ENCODE peak calls at places on chromosomes 13 and 19, in seven cellular contexts. U, J, Z, M, I, Q and H are unnamed samples.

GRCh38 chr13:45280751-45281634 is 60.0 kb downstream of the TPT1 start:
- DNase-seq in U (peak; percentile 84), I (peak; percentile 65), J (peak; percentile 54), Z (peak; percentile 68), Q (peak; percentile 53), M (peak; percentile 70), H (peak; percentile 74)

GRCh38 chr13:25046985-25047660 is 48.8 kb upstream of the PABPC3 start:
- DNase-seq in Q (no peak), J (peak; percentile 0), I (peak; percentile 71), U (peak; percentile 8), M (peak; percentile 3), Z (no peak), H (peak; percentile 12)

GRCh38 chr19:48342841-48343540 is 17.6 kb downstream of the EMP3 start:
- DNase-seq in I (no peak), Q (no peak), M (peak; percentile 77), U (peak; percentile 56), Z (peak; percentile 95), J (no peak), H (peak; percentile 46)

GRCh38 chr13:45474584-45475454 is 10.1 kb downstream of the COG3 start:
- DNase-seq in Q (no peak), J (no peak), U (no peak), M (no peak), I (no peak), Z (no peak), H (no peak)

GRCh38 chr13:30968734-30969335 is 36.4 kb downstream of the TEX26 start:
- DNase-seq in Q (no peak), J (no peak), Z (no peak), M (no peak), U (peak; percentile 59), I (no peak), H (peak; percentile 86)

GRCh38 chr19:38046254-38047047 is 139.4 kb downstream of the SIPA1L3 start:
- DNase-seq in I (no peak), Q (no peak), J (no peak), M (no peak), Z (no peak), U (no peak), H (no peak)

GRCh38 chr19:18401580-18402112 is 4.2 kb upstream of the LRRC25 start:
- DNase-seq in Z (peak; percentile 98), Q (peak; percentile 66), U (peak; percentile 71), M (peak; percentile 62), I (no peak), J (no peak), H (peak; percentile 82)

GRCh38 chr19:32719611-32720059 is at the start of gene TDRD12:
- DNase-seq in Q (no peak), Z (no peak), J (no peak), I (no peak), M (no peak), U (no peak), H (no peak)

GRCh38 chr19:7417671-7418324 is 69.1 kb downstream of the ARHGEF18 start:
- DNase-seq in U (peak; percentile 36), I (no peak), J (no peak), Z (no peak), Q (no peak), M (peak; percentile 26), H (peak; percentile 31)

GRCh38 chr13:112733661-112734379 is 44.0 kb downstream of the ATP11A start:
- DNase-seq in U (no peak), M (no peak), Z (no peak), I (peak; percentile 45), J (no peak), Q (no peak), H (no peak)

GRCh38 chr13:97224544-97225324 is 2.6 kb downstream of the MBNL2 start:
- DNase-seq in M (peak; percentile 69), I (no peak), J (no peak), Z (no peak), Q (no peak), U (peak; percentile 76), H (peak; percentile 68)

GRCh38 chr13:40152145-40152544 is 496.7 kb downstream of the COG6 start:
- DNase-seq in U (peak; percentile 94), Z (no peak), I (no peak), M (peak; percentile 87), Q (peak; percentile 13), J (peak; percentile 13), H (peak; percentile 80)

GRCh38 chr13:20943519-20944012 is 41.0 kb upstream of the XPO4 start:
- DNase-seq in U (peak; percentile 96), Q (peak; percentile 88), M (peak; percentile 95), J (peak; percentile 94), I (peak; percentile 81), Z (peak; percentile 97), H (peak; percentile 98)

GRCh38 chr19:42130254-42130573 is 2.0 kb downstream of the POU2F2 start:
- DNase-seq in M (no peak), Z (no peak), J (no peak), U (no peak), Q (no peak), I (no peak), H (no peak)

GRCh38 chr13:75633285-75633684 is 2.8 kb upstream of the LMO7 start:
- DNase-seq in I (no peak), M (peak; percentile 85), J (peak; percentile 72), U (peak; percentile 87), Q (no peak), Z (no peak), H (peak; percentile 98)

GRCh38 chr19:6501740-6502648 is at the start of gene TUBB4A:
- DNase-seq in Z (peak; percentile 32), Q (peak; percentile 11), I (peak; percentile 63), M (no peak), U (no peak), J (no peak), H (no peak)

GRCh38 chr19:46239193-46239767 is 9.7 kb downstream of the IGFL1 start:
- DNase-seq in U (no peak), M (no peak), I (peak; percentile 53), Z (no peak), Q (no peak), J (no peak), H (no peak)
- TF ChIP-seq CTCF in U (no peak), M (no peak), I (no peak), Z (no peak), Q (no peak), J (no peak), H (no peak)

DNA sequence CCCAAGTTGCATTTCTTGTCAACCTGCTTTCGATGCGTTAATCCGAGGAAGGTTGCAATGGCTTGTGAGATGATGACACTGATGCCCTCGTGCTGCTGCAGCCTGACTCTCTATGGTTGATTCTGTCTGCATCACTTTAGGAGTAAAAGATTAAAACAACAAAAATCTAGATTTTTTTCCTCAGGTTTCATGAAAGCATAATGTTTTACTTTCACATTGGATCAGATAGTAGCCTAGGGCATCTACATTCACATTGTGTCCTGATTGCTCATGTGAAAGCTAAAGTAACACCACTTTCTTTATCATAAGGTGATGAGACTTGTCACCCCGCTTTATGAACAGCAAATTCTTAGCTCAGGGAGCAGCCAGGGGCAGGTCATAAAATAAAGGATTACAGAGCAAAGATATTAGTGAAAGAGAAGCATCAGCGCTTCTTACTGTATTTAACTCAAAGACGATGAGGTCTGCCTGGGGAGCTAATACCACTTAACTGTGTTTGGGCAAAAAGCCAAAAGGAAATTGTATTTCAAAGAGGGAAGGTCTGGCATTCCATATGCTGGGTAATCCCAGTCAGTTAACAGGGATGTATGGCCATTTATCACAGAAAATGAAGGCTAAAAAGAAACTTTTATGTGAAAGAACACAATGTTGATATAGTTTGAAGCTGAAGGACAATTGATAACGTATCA is 270.5 kb downstream of the GPC6 start:
- DNase-seq in Q (no peak), J (no peak), Z (no peak), U (no peak), I (peak; percentile 77), M (no peak), H (no peak)
- H3K4me3 ChIP-seq in Q (no peak overlapping the region), J (no peak overlapping the region), Z (no peak overlapping the region), U (no peak overlapping the region), I (no peak overlapping the region), M (no peak overlapping the region), H (no peak overlapping the region)

GRCh38 chr19:11382898-11383705 is 1.0 kb downstream of the EPOR start:
- DNase-seq in I (peak; percentile 83), Z (peak; percentile 72), U (peak; percentile 39), Q (peak; percentile 45), J (no peak), M (no peak), H (no peak)
- TF ChIP-seq CTCF in I (peak; percentile 80), Z (peak; percentile 61), U (peak; percentile 68), Q (peak; percentile 60), J (peak; percentile 69), M (peak; percentile 81), H (peak; percentile 58)

GRCh38 chr13:110713981-110714797 is 689 bp downstream of the ING1 start:
- DNase-seq in Q (peak; percentile 61), Z (peak; percentile 79), J (no peak), I (peak; percentile 70), U (peak; percentile 47), M (peak; percentile 40), H (no peak)
- H3K4me3 ChIP-seq in Q (peak overlapping the region; percentile 94), Z (peak overlapping the region; percentile 72), J (peak overlapping the region; percentile 93), I (peak overlapping the region; percentile 72), U (peak overlapping the region; percentile 96), M (peak overlapping the region; percentile 85), H (peak overlapping the region; percentile 90)

DNA sequence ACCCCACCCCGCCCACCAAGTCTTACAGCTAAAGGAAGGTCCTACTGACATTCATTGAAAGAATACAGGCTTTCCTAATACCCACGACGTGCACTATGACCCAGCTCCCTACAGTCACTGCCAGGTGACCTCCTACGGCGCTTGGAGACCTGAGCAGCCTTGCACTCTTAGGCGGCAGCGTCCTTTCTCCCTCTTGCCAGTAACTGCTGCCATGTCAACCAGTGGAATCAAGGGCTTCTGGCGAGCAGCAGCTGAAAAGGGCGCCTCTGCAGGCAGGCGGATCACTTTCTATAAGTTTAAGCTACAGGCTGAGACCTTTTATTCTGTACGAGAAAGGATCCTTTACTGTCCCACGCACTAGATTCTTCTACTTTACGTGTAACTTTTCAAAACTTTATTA is 2.0 kb downstream of the KCTD12 start:
- DNase-seq in J (no peak), Z (peak; percentile 30), M (peak; percentile 29), U (peak; percentile 70), Q (peak; percentile 45), I (peak; percentile 73), H (peak; percentile 42)
- TF ChIP-seq CTCF in J (peak; percentile 14), Z (no peak), M (peak; percentile 70), U (peak; percentile 61), Q (peak; percentile 24), I (peak; percentile 68), H (peak; percentile 52)

DNA sequence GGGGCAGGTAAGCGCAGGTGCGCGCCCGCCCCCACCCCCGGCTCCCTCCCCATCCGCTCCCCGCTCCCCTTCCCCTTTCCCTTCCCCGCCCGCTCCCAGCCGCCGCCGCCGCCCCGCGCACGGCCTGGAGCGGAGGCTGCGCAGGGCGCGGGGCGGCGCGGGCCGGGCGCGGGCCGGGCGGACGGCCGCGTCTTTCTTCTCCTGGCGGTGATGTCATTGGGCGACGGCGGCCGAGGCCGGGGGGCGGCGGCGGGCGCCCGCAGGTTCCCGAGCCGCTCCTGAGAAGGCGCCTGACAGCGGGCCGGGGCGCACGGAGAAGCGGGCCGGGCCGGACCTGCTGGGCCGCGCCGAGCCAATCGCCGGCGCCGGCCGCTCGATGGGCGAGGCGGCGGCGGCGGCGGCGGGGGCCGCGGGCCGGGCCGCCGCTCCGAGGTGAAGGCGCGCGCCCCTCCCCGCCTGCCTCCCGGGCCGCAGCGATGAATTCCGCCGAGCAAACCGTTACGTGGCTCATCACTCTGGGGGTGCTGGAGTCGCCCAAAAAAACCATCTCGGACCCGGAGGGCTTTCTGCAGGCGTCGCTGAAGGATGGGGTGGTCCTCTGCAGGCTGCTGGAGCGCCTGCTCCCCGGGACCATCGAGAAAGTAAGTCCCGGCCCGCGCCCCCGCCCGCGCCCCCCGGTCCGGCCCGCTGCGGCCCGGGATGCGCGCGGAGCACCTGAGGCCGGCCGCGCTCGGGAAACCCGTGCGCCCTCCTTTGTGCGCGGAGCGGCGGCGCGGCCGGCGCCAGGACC is at the start of gene ARHGEF7:
- DNase-seq in U (no peak), J (no peak), M (no peak), Q (no peak), Z (no peak), I (peak; percentile 46), H (no peak)
- H3K4me3 ChIP-seq in U (peak within 1 kb of the TSS; percentile 54), J (peak within 1 kb of the TSS; percentile 62), M (peak within 1 kb of the TSS; percentile 61), Q (peak within 1 kb of the TSS; percentile 65), Z (no peak within 1 kb of the TSS), I (peak within 1 kb of the TSS; percentile 59), H (peak within 1 kb of the TSS; percentile 61)